ENCODE peak calls at places on chromosomes 6 and 20, in ten cellular contexts. O is fibroblast of mammary gland, H is HL-60, P is hepatocyte, D is heart left ventricle, J is A673, E is fibroblast of the aortic adventitia, F is adrenal gland, I is Peyer's patch, U is choroid plexus epithelial cell. T is an unnamed sample.
A peak's percentile ranks its signal among the peaks of the same experiment; 100 is the strongest.

GRCh38 chr20:49318091-49318429 is 40.2 kb upstream of the ZNFX1 start:
- DNase-seq in O (no peak), H (no peak), P (no peak), D (no peak), J (no peak), E (no peak), F (no peak), I (no peak), U (no peak), T (no peak)

GRCh38 chr6:44117397-44118128 is 9.7 kb downstream of the MRPL14 start:
- DNase-seq in O (no peak), H (no peak), P (no peak), D (no peak), J (no peak), E (no peak), F (no peak), I (no peak), U (peak; percentile 10), T (no peak)

GRCh38 chr6:134464690-134465411 is 146.9 kb upstream of the SGK1 start:
- DNase-seq in O (peak; percentile 69), H (no peak), P (no peak), D (no peak), J (peak; percentile 45), E (peak; percentile 54), F (no peak), I (no peak), U (peak; percentile 97), T (peak; percentile 59)

GRCh38 chr20:61930776-61931475 is 134.8 kb downstream of the TAF4 start:
- DNase-seq in O (no peak), H (no peak), P (no peak), D (no peak), J (no peak), E (no peak), F (no peak), I (no peak), U (no peak), T (no peak)

GRCh38 chr20:11492391-11492790 is 425.3 kb upstream of the BTBD3 start:
- DNase-seq in O (no peak), H (no peak), P (no peak), D (no peak), J (no peak), E (no peak), F (no peak), I (no peak), U (no peak), T (no peak)

GRCh38 chr6:170227521-170227983 is 63.3 kb downstream of the DLL1 start:
- DNase-seq in O (no peak), H (no peak), P (no peak), D (no peak), J (no peak), E (no peak), F (no peak), I (no peak), U (no peak), T (no peak)

GRCh38 chr6:4008324-4009047 is 70.5 kb downstream of the FAM217A start:
- DNase-seq in O (peak; percentile 87), H (peak; percentile 49), P (peak; percentile 88), D (no peak), J (peak; percentile 88), E (peak; percentile 95), F (no peak), I (no peak), U (peak; percentile 95), T (peak; percentile 90)

GRCh38 chr20:1940581-1940980 is 45.4 kb downstream of the SIRPA start:
- DNase-seq in O (no peak), H (no peak), P (no peak), D (no peak), J (no peak), E (no peak), F (no peak), I (no peak), U (no peak), T (no peak)

GRCh38 chr6:71855406-71855805 is 30.9 kb upstream of the RIMS1 start:
- DNase-seq in O (no peak), H (no peak), P (no peak), D (no peak), J (peak; percentile 92), E (no peak), F (no peak), I (no peak), U (no peak), T (no peak)

GRCh38 chr20:51199920-51200319 is 177.0 kb upstream of the KCNG1 start:
- DNase-seq in O (no peak), H (no peak), P (no peak), D (no peak), J (no peak), E (no peak), F (no peak), I (no peak), U (no peak), T (no peak)

GRCh38 chr20:51208162-51208561 is 185.3 kb upstream of the KCNG1 start:
- DNase-seq in O (no peak), H (no peak), P (no peak), D (no peak), J (no peak), E (no peak), F (no peak), I (no peak), U (no peak), T (no peak)

GRCh38 chr20:51204051-51204450 is 181.1 kb upstream of the KCNG1 start:
- DNase-seq in O (no peak), H (no peak), P (no peak), D (no peak), J (no peak), E (no peak), F (no peak), I (no peak), U (no peak), T (no peak)

GRCh38 chr20:51206032-51206662 is 183.2 kb upstream of the KCNG1 start:
- DNase-seq in O (no peak), H (no peak), P (no peak), D (no peak), J (no peak), E (no peak), F (no peak), I (no peak), U (no peak), T (no peak)

DNA sequence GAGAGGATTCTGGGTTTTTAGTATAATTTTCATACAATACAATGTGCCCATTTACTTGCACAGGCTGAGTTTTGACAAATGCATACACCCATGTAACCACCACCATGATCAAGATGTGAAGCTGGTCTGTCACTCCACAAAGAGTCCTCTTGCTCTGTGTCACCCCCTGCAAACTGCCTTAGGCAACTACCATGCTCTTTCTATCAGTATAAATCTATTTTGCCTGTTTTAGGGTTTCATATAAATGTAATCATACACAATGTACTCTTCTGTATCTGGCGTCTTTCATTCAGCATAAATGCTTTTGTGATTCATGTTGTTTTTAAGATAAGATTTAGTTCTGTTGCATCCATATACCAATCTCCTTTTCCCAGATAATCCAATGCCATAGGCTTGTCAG is 181.9 kb upstream of the KCNG1 start:
- DNase-seq in O (no peak), H (no peak), P (no peak), D (no peak), J (no peak), E (no peak), F (no peak), I (no peak), U (no peak), T (no peak)
- H3K4me3 ChIP-seq in O (no peak overlapping the region), H (no peak overlapping the region), P (no peak overlapping the region), D (no peak overlapping the region), J (no peak overlapping the region), E (no peak overlapping the region), F (no peak overlapping the region), I (no peak overlapping the region), U (no peak overlapping the region), T (no peak overlapping the region)

GRCh38 chr6:84220809-84221409 is 6.5 kb downstream of the CEP162 start:
- DNase-seq in O (peak; percentile 49), H (no peak), P (peak; percentile 27), D (no peak), J (peak; percentile 34), E (peak; percentile 64), F (no peak), I (no peak), U (peak; percentile 63), T (peak; percentile 61)
- TF ChIP-seq CTCF in O (peak; percentile 46), H (no peak), P (peak; percentile 71), D (peak; percentile 61), J (peak; percentile 69), E (peak; percentile 45), F (peak; percentile 66), I (peak; percentile 14), U (peak; percentile 51), T (peak; percentile 44)

DNA sequence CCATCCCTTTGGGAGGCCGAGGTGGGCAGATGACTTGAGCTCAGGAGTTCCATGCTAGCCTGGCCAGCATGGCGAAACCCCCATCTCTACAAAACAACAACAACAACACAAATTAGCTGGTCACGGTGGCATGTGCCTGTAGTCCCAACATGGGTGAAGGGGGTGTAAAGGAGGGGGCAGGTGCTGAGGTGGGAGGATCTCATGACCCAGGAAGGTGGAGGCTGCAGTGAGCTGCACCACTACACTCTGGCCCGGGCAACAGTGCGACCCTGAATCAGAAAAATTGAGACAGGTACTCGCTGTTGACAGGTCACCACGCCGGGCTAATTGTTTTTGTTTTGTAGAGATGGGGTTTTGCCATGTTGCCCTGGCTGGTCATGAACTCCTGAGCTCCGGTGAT is 4.2 kb downstream of the SCAF8 start:
- DNase-seq in O (no peak), H (no peak), P (no peak), D (no peak), J (no peak), E (no peak), F (no peak), I (no peak), U (no peak), T (no peak)
- H3K4me3 ChIP-seq in O (no peak overlapping the region), H (no peak overlapping the region), P (no peak overlapping the region), D (no peak overlapping the region), J (no peak overlapping the region), E (no peak overlapping the region), F (no peak overlapping the region), I (no peak overlapping the region), U (no peak overlapping the region), T (no peak overlapping the region)

GRCh38 chr6:107800564-107801164 is 23.4 kb downstream of the SCML4 start:
- DNase-seq in O (no peak), H (no peak), P (no peak), D (no peak), J (no peak), E (peak; percentile 11), F (no peak), I (no peak), U (peak; percentile 41), T (peak; percentile 13)
- TF ChIP-seq CTCF in O (peak; percentile 38), H (no peak), P (peak; percentile 48), D (no peak), J (peak; percentile 37), E (peak; percentile 26), F (no peak), I (no peak), U (peak; percentile 46), T (peak; percentile 26)

GRCh38 chr6:140711019-140711613 is 1336.7 kb upstream of the CITED2 start:
- DNase-seq in O (peak; percentile 11), H (no peak), P (no peak), D (no peak), J (no peak), E (no peak), F (no peak), I (no peak), U (no peak), T (no peak)
- H3K4me3 ChIP-seq in O (no peak overlapping the region), H (no peak overlapping the region), P (no peak overlapping the region), D (no peak overlapping the region), J (no peak overlapping the region), E (no peak overlapping the region), F (no peak overlapping the region), I (no peak overlapping the region), U (no peak overlapping the region), T (no peak overlapping the region)

GRCh38 chr6:98566126-98566525 is 268.2 kb upstream of the POU3F2 start:
- DNase-seq in O (no peak), H (no peak), P (no peak), D (no peak), J (no peak), E (no peak), F (no peak), I (no peak), U (no peak), T (no peak)
- TF ChIP-seq CTCF in O (no peak), H (no peak), P (no peak), D (no peak), J (no peak), E (no peak), F (no peak), I (no peak), U (no peak), T (no peak)

T was measured in fibroblast of pulmonary artery.